ENCODE peak calls at places on chromosomes 3 and 15, in four cellular contexts. O, B, Y and D are unnamed samples.

GRCh38 chr3:107857854-107858253 is 233.0 kb downstream of the CD47 start:
- DNase-seq in O (no peak), B (no peak), Y (no peak), D (no peak)

GRCh38 chr3:49636883-49637609 is 37.1 kb upstream of the APEH start:
- DNase-seq in O (no peak), B (no peak), Y (no peak), D (no peak)

GRCh38 chr3:22537560-22537959 is 665.6 kb upstream of the UBE2E2 start:
- DNase-seq in O (no peak), B (no peak), Y (no peak), D (no peak)

GRCh38 chr3:9911863-9912262 is 5.0 kb upstream of the IL17RC start:
- DNase-seq in O (no peak), B (no peak), Y (no peak), D (no peak)

GRCh38 chr3:136142592-136142991 is 53.5 kb downstream of the MSL2 start:
- DNase-seq in O (no peak), B (peak), Y (no peak), D (no peak)

GRCh38 chr15:62899090-62899493 is 143.5 kb upstream of the TPM1 start:
- DNase-seq in O (no peak), B (peak), Y (no peak), D (no peak)

GRCh38 chr3:94101860-94102259 is 39.0 kb downstream of the NSUN3 start:
- DNase-seq in O (no peak), B (no peak), Y (no peak), D (no peak)

GRCh38 chr15:82873000-82873680 is 63.7 kb downstream of the WHAMM start:
- DNase-seq in O (no peak), B (no peak), Y (no peak), D (no peak)

GRCh38 chr3:123757281-123757940 is 126.7 kb downstream of the MYLK start:
- DNase-seq in O (no peak), B (no peak), Y (no peak), D (no peak)

GRCh38 chr3:162525052-162525451 is 1028.4 kb downstream of the OTOL1 start:
- DNase-seq in O (no peak), B (no peak), Y (no peak), D (no peak)

GRCh38 chr3:53820756-53821580 is 25.3 kb downstream of the CHDH start:
- DNase-seq in O (no peak), B (no peak), Y (no peak), D (no peak)

GRCh38 chr3:136962961-136963360 is 5.2 kb downstream of the IL20RB start:
- DNase-seq in O (no peak), B (no peak), Y (no peak), D (no peak)

GRCh38 chr15:38611228-38611627 is 46.6 kb upstream of the RASGRP1 start:
- DNase-seq in O (no peak), B (no peak), Y (no peak), D (no peak)

GRCh38 chr15:33083232-33084006 is 111.1 kb downstream of the FMN1 start:
- DNase-seq in O (no peak), B (no peak), Y (no peak), D (peak)

GRCh38 chr3:40653878-40654277 is 129.1 kb downstream of the ZNF621 start:
- DNase-seq in O (no peak), B (no peak), Y (no peak), D (no peak)

GRCh38 chr3:122356402-122356801 is 26.6 kb downstream of the MIX23 start:
- DNase-seq in O (peak), B (peak), Y (peak), D (peak)

GRCh38 chr15:92619380-92620101 is 36.0 kb downstream of the FAM174B start:
- DNase-seq in O (no peak), B (no peak), Y (no peak), D (no peak)

GRCh38 chr15:52181938-52182780 is 9.0 kb downstream of the GNB5 start:
- DNase-seq in O (no peak), B (peak), Y (no peak), D (no peak)

GRCh38 chr3:8837172-8837571 is 67.8 kb upstream of the OXTR start:
- DNase-seq in O (no peak), B (no peak), Y (no peak), D (no peak)

GRCh38 chr3:130759692-130760338 is 13.2 kb upstream of the PIK3R4 start:
- DNase-seq in O (no peak), B (peak), Y (peak), D (peak)

GRCh38 chr15:74311734-74312444 is 55.6 kb downstream of the CYP11A1 start:
- DNase-seq in O (peak), B (peak), Y (peak), D (peak)

GRCh38 chr3:160707187-160707789 is 30.3 kb downstream of the ARL14 start:
- DNase-seq in O (no peak), B (peak), Y (peak), D (no peak)

GRCh38 chr15:56835598-56836275 is 82.7 kb upstream of the TCF12 start:
- DNase-seq in O (no peak), B (no peak), Y (no peak), D (no peak)

GRCh38 chr3:65448120-65448519 is 590.6 kb downstream of the MAGI1 start:
- DNase-seq in O (no peak), B (no peak), Y (no peak), D (no peak)

GRCh38 chr3:158420654-158421396 is 150.2 kb upstream of the MLF1 start:
- DNase-seq in O (no peak), B (no peak), Y (no peak), D (no peak)

GRCh38 chr3:50660386-50660785 is 14.3 kb upstream of the DOCK3 start:
- DNase-seq in O (no peak), B (no peak), Y (no peak), D (peak)

GRCh38 chr3:65809641-65810150 is 229.0 kb downstream of the MAGI1 start:
- DNase-seq in O (no peak), B (no peak), Y (no peak), D (no peak)

GRCh38 chr3:11310258-11310657 is 38.1 kb downstream of the ATG7 start:
- DNase-seq in O (no peak), B (no peak), Y (no peak), D (no peak)
- TF ChIP-seq ELF4 in O (no peak), B (no peak), Y (no peak), D (no peak)

GRCh38 chr3:150419959-150420358 is 11.9 kb downstream of the TSC22D2 start:
- DNase-seq in O (no peak), B (no peak), Y (no peak), D (no peak)

GRCh38 chr3:150414989-150415388 is 6.9 kb downstream of the TSC22D2 start:
- DNase-seq in O (no peak), B (no peak), Y (no peak), D (no peak)

GRCh38 chr3:150421256-150421655 is 13.2 kb downstream of the TSC22D2 start:
- DNase-seq in O (no peak), B (no peak), Y (no peak), D (no peak)

GRCh38 chr3:150421799-150422548 is 13.9 kb downstream of the TSC22D2 start:
- DNase-seq in O (no peak), B (no peak), Y (no peak), D (no peak)

GRCh38 chr3:150419076-150419868 is 11.2 kb downstream of the TSC22D2 start:
- DNase-seq in O (no peak), B (no peak), Y (no peak), D (no peak)
- TF ChIP-seq ELF4 in O (no peak), B (no peak), Y (no peak), D (no peak)

GRCh38 chr15:80268101-80268500 is 16.1 kb upstream of the CTXND1 start:
- DNase-seq in O (no peak), B (no peak), Y (no peak), D (no peak)

GRCh38 chr15:80264031-80264430 is 12.0 kb upstream of the CTXND1 start:
- DNase-seq in O (peak), B (no peak), Y (no peak), D (no peak)

GRCh38 chr15:80266113-80266512 is 14.1 kb upstream of the CTXND1 start:
- DNase-seq in O (no peak), B (no peak), Y (no peak), D (no peak)

GRCh38 chr15:80266745-80267144 is 14.7 kb upstream of the CTXND1 start:
- DNase-seq in O (no peak), B (no peak), Y (no peak), D (no peak)

DNA sequence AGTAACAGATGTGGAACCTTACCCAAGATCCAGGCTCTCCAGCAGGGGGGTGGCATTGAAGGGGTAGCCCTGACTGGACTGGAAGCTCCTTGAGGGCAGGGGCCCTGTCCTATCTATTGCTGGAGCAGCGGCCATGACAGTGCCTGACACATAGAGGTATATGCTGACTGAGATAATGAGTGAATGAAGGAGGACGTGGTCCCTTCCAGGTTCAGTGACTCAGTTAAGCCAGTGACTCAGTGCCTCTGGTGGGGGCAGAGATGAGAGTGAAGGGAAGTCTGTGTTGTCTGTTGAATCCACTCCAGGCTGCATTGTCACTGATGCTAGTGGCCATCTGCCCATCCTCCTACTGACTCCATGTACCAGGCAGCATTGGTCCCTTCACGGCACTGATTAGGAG is 13.0 kb upstream of the CTXND1 start:
- DNase-seq in O (no peak), B (no peak), Y (no peak), D (no peak)
- TF ChIP-seq ELF4 in O (no peak), B (no peak), Y (no peak), D (no peak)

GRCh38 chr3:183188895-183189462 is 26.4 kb upstream of the LAMP3 start:
- DNase-seq in O (peak), B (peak), Y (peak), D (peak)
- TF ChIP-seq ELF4 in O (no peak), B (no peak), Y (no peak), D (no peak)